ENCODE peak calls at places on chromosomes 13 and 19, in nine cellular contexts. N is NCI-H2107; V is GM23338; C is iris pigment epithelial cell; F is AG04450; I is substantia nigra; G is HT-29; Z is T-cell; B is CD8-positive, alpha-beta T cell. W is an unnamed sample.

GRCh38 chr19:18488838-18489626 is 32.8 kb downstream of the ELL start:
- DNase-seq in N (no peak), V (peak; percentile 85), C (peak; percentile 24), F (no peak), I (no peak), G (peak; percentile 39), Z (no peak), B (no peak), W (no peak)

GRCh38 chr13:44498969-44499368 is 77.2 kb downstream of the TSC22D1 start:
- DNase-seq in N (no peak), V (no peak), C (no peak), F (no peak), I (no peak), G (no peak), Z (no peak), B (no peak), W (no peak)

GRCh38 chr13:113589961-113590339 is 5.4 kb downstream of the TFDP1 start:
- DNase-seq in N (no peak), V (no peak), C (no peak), F (no peak), I (no peak), G (no peak), Z (no peak), B (no peak), W (no peak)

GRCh38 chr13:79749985-79750551 is 269.1 kb downstream of the NDFIP2 start:
- DNase-seq in N (no peak), V (peak; percentile 56), C (peak; percentile 99), F (peak; percentile 88), I (no peak), G (no peak), Z (no peak), B (no peak), W (no peak)

GRCh38 chr13:38008636-38009035 is 139.1 kb upstream of the TRPC4 start:
- DNase-seq in N (no peak), V (no peak), C (peak; percentile 11), F (no peak), I (no peak), G (peak; percentile 38), Z (no peak), B (no peak), W (no peak)

GRCh38 chr19:48338802-48339660 is 13.7 kb downstream of the EMP3 start:
- DNase-seq in N (no peak), V (no peak), C (no peak), F (no peak), I (no peak), G (no peak), Z (no peak), B (no peak), W (no peak)

GRCh38 chr19:38221919-38222828 is 1.8 kb downstream of the DPF1 start:
- DNase-seq in N (no peak), V (peak; percentile 69), C (no peak), F (no peak), I (no peak), G (no peak), Z (no peak), B (no peak), W (no peak)

GRCh38 chr19:3743486-3743885 is 18.0 kb downstream of the APBA3 start:
- DNase-seq in N (no peak), V (peak; percentile 44), C (peak; percentile 39), F (no peak), I (no peak), G (peak; percentile 33), Z (no peak), B (no peak), W (no peak)

GRCh38 chr13:112119192-112120030 is 52.5 kb downstream of the SOX1 start:
- DNase-seq in N (no peak), V (no peak), C (no peak), F (no peak), I (no peak), G (no peak), Z (no peak), B (no peak), W (no peak)

GRCh38 chr19:55216461-55217198 is 7.3 kb upstream of the PTPRH start:
- DNase-seq in N (peak; percentile 91), V (peak; percentile 98), C (peak; percentile 100), F (peak; percentile 97), I (peak; percentile 46), G (peak; percentile 99), Z (peak; percentile 9), B (peak; percentile 39), W (peak; percentile 34)

GRCh38 chr19:23916991-23917390 is 2.3 kb downstream of the ZNF726 start:
- DNase-seq in N (no peak), V (no peak), C (peak; percentile 59), F (no peak), I (no peak), G (no peak), Z (no peak), B (no peak), W (no peak)

GRCh38 chr13:68027311-68027710 is 797.2 kb upstream of the PCDH9 start:
- DNase-seq in N (no peak), V (no peak), C (no peak), F (no peak), I (no peak), G (no peak), Z (no peak), B (no peak), W (no peak)

GRCh38 chr13:24265453-24265852 is 43.9 kb upstream of the C1QTNF9 start:
- DNase-seq in N (no peak), V (no peak), C (no peak), F (no peak), I (no peak), G (no peak), Z (no peak), B (no peak), W (no peak)

GRCh38 chr19:38201731-38202130 is 22.3 kb downstream of the DPF1 start:
- DNase-seq in N (no peak), V (no peak), C (no peak), F (no peak), I (no peak), G (no peak), Z (no peak), B (no peak), W (no peak)